ENCODE peak calls at places on chromosomes 4 and X, in seven cellular contexts. H is H9, S is neuronal stem cell, E is IMR-90, K is mesendoderm, T is mesenchymal stem cell, R is trophoblast cell. G is an unnamed sample.
A peak's percentile ranks its signal among the peaks of the same experiment; 100 is the strongest.

GRCh38 chr4:145736241-145736831 is 56.4 kb downstream of the C4orf51 start:
- DNase-seq in R (peak; percentile 76), K (peak; percentile 63), T (peak; percentile 2), E (no peak), S (no peak), H (no peak), G (no peak)

GRCh38 chrX:1391370-1391706 is 575 bp downstream of the SLC25A6 start:
- DNase-seq in H (no peak), E (no peak), S (peak; percentile 87), K (peak; percentile 91), R (peak; percentile 90), T (no peak), G (peak; percentile 96)

GRCh38 chr4:37666625-37667071 is 19.5 kb downstream of the RELL1 start:
- DNase-seq in S (no peak), R (peak; percentile 87), H (no peak), K (peak; percentile 79), E (peak; percentile 95), T (peak; percentile 96), G (no peak)

GRCh38 chrX:129622757-129623301 is 31.9 kb downstream of the APLN start:
- DNase-seq in K (peak; percentile 91), S (peak; percentile 43), H (peak; percentile 72), T (peak; percentile 26), R (peak; percentile 89), E (peak; percentile 57), G (peak; percentile 46)

GRCh38 chr4:8221476-8221875 is 22.4 kb downstream of the SH3TC1 start:
- DNase-seq in T (peak; percentile 78), R (peak; percentile 26), S (no peak), E (peak; percentile 10), H (no peak), K (no peak), G (no peak)

GRCh38 chr4:139845481-139846093 is 180.0 kb downstream of the MGST2 start:
- DNase-seq in S (no peak), K (no peak), T (no peak), R (no peak), E (no peak), H (no peak), G (no peak)

GRCh38 chr4:131091896-131092295 is 1995.9 kb downstream of the C4orf33 start:
- DNase-seq in T (peak; percentile 68), K (peak; percentile 53), E (peak; percentile 4), H (no peak), S (peak; percentile 24), R (no peak), G (no peak)

GRCh38 chrX:41265615-41266014 is 68.3 kb upstream of the DDX3X start:
- DNase-seq in T (no peak), K (no peak), E (peak; percentile 69), S (no peak), R (peak; percentile 69), H (no peak), G (no peak)

GRCh38 chr4:25925486-25926201 is 11.6 kb downstream of the SMIM20 start:
- DNase-seq in R (no peak), K (peak; percentile 67), E (peak; percentile 45), T (peak; percentile 38), S (no peak), H (peak; percentile 55), G (no peak)

GRCh38 chrX:42746606-42747005 is 31.4 kb downstream of the PPP1R2C start:
- DNase-seq in H (no peak), R (peak; percentile 50), S (no peak), K (no peak), E (peak; percentile 38), T (peak; percentile 59), G (no peak)

GRCh38 chrX:32745323-32745722 is 466.0 kb downstream of the DMD start:
- DNase-seq in K (no peak), H (no peak), R (no peak), E (no peak), S (no peak), T (no peak), G (no peak)

DNA sequence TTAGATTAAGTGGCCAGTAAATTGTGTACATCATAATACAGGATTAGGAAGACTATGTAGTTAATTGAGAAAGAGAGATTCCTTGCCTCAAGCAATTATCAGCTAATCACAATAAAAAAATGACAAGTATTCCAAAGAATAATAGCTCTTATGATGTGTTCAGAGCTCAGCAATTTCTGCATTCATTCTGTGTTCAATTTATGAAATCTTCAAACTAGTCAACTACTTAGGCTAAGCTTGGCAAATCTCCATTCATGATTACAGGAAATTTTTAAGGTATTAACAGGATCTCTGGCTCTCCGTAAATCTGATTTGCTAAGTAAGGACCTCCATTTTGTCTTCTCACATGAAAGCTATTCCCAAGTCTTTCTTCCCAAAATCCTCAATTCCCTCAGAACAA is 256.9 kb upstream of the TEX13A start:
- DNase-seq in S (no peak), R (no peak), K (no peak), H (no peak), E (no peak), T (no peak), G (no peak)
- H2BK5ac ChIP-seq in S (no peak overlapping the region), R (no peak overlapping the region), K (no peak overlapping the region), H (no peak overlapping the region), E (no peak overlapping the region), T (no peak overlapping the region), G (no peak overlapping the region)

DNA sequence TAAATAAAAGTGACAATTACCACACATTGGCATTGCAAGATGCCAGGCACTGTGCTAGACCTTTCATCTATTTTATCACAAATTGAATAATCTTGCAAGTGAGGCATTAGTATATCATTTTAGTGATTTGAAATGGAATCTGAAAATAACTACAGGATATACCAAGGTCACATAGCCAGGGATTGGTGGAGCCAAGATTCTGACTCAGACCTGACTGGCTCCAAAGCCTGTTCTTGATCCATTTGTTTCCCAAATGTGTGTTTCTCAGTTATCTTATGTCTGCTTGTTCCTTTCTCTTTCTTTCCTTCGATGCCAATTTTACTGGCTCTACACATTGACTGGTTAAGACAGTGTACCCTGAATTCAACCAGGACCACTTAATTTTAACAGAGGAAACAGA is 275.8 kb upstream of the GATB start:
- DNase-seq in R (no peak), K (no peak), T (no peak), E (peak; percentile 47), H (no peak), S (no peak), G (no peak)
- H2BK5ac ChIP-seq in R (no peak overlapping the region), K (no peak overlapping the region), T (no peak overlapping the region), E (peak overlapping the region; percentile 40), H (no peak overlapping the region), S (no peak overlapping the region), G (no peak overlapping the region)

DNA sequence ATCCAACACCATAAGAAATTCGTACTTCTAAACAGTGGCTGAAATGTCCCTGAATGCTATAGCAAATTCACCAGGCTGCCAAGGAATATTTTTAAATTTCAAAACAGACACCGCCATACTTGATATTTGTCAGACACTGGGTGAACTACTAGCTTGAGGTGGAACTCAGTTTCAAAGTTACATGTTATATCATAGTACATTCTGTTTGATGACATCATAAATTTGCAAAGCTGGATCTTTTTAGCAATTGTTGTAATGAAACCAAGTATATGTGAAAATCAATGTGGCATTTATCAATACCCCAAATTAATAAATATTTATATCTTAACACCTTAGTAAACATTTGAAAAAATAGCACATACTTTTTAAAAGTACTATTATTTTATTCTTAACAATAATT is 14.2 kb downstream of the ART3 start:
- DNase-seq in T (no peak), E (no peak), R (no peak), S (no peak), K (no peak), H (no peak), G (no peak)
- H2BK5ac ChIP-seq in T (no peak overlapping the region), E (no peak overlapping the region), R (no peak overlapping the region), S (no peak overlapping the region), K (no peak overlapping the region), H (no peak overlapping the region), G (no peak overlapping the region)

GRCh38 chr4:102657206-102657605 is 103.6 kb downstream of the MANBA start:
- DNase-seq in H (no peak), R (no peak), K (no peak), T (no peak), E (no peak), S (no peak), G (no peak)

GRCh38 chr4:102665527-102665926 is 95.2 kb downstream of the MANBA start:
- DNase-seq in H (no peak), S (no peak), E (peak; percentile 2), K (no peak), R (no peak), T (no peak), G (no peak)

DNA sequence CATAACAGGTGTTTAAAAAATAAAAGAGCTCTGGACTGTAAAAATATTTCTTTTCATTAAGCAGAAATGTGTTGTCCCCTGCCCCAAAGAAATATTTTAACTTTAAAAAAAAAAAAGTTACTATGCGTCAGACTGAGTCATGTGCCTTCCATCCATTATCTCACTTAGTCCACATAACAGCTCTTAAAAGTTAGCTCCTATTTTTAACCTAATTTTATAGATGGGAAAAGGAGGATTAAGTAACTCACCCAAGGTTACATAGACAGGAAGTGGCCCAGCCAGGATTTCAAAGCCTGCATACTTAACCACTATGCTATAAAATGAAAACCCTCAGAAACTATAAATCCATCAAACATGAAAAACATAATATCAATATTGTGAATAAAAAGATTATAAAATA is 97.7 kb downstream of the MANBA start:
- DNase-seq in E (peak; percentile 80), T (peak; percentile 83), H (no peak), R (no peak), S (no peak), K (no peak), G (no peak)
- H2BK5ac ChIP-seq in E (no peak overlapping the region), T (no peak overlapping the region), H (no peak overlapping the region), R (no peak overlapping the region), S (no peak overlapping the region), K (no peak overlapping the region), G (no peak overlapping the region)

G was measured in H1.